ENCODE peak calls at places on chromosomes 16 and 17, in eight cellular contexts. One of them, this sample, is unnamed.

GRCh38 chr17:62572488-62573469 is 54.7 kb upstream of the MRC2 start:
- DNase-seq in immature natural killer cell: no peak
- DNase-seq in NCI-H1436: no peak
- DNase-seq in ELR: peak
- DNase-seq in Daoy: no peak
- DNase-seq in brain microvascular endothelial cell: peak
- DNase-seq in NCI-H187: no peak
- DNase-seq in T follicular helper cell: no peak
- DNase-seq in this sample: no peak

GRCh38 chr17:66819466-66819865 is 15.5 kb upstream of the CACNG5 start:
- DNase-seq in NCI-H1436: no peak
- DNase-seq in ELR: no peak
- DNase-seq in brain microvascular endothelial cell: no peak
- DNase-seq in T follicular helper cell: no peak
- DNase-seq in NCI-H187: no peak
- DNase-seq in immature natural killer cell: no peak
- DNase-seq in Daoy: no peak
- DNase-seq in this sample: no peak

GRCh38 chr16:17275076-17275732 is 195.6 kb downstream of the XYLT1 start:
- DNase-seq in immature natural killer cell: no peak
- DNase-seq in brain microvascular endothelial cell: no peak
- DNase-seq in T follicular helper cell: no peak
- DNase-seq in Daoy: peak
- DNase-seq in ELR: peak
- DNase-seq in NCI-H1436: no peak
- DNase-seq in NCI-H187: peak
- DNase-seq in this sample: no peak

GRCh38 chr17:81429353-81429774 is 34.1 kb downstream of the BAHCC1 start:
- DNase-seq in NCI-H1436: peak
- DNase-seq in immature natural killer cell: no peak
- DNase-seq in brain microvascular endothelial cell: peak
- DNase-seq in ELR: peak
- DNase-seq in Daoy: peak
- DNase-seq in NCI-H187: no peak
- DNase-seq in T follicular helper cell: no peak
- DNase-seq in this sample: no peak

GRCh38 chr16:61277849-61278248 is 758.4 kb downstream of the CDH8 start:
- DNase-seq in Daoy: no peak
- DNase-seq in NCI-H187: no peak
- DNase-seq in brain microvascular endothelial cell: no peak
- DNase-seq in NCI-H1436: no peak
- DNase-seq in ELR: no peak
- DNase-seq in immature natural killer cell: no peak
- DNase-seq in T follicular helper cell: no peak
- DNase-seq in this sample: no peak

GRCh38 chr16:31354394-31355291 is at the start of gene ITGAX:
- DNase-seq in immature natural killer cell: peak
- DNase-seq in NCI-H1436: no peak
- DNase-seq in T follicular helper cell: no peak
- DNase-seq in ELR: peak
- DNase-seq in NCI-H187: no peak
- DNase-seq in Daoy: peak
- DNase-seq in brain microvascular endothelial cell: peak
- DNase-seq in this sample: peak

GRCh38 chr17:82475458-82475857 is 16.9 kb downstream of the NARF start:
- DNase-seq in T follicular helper cell: no peak
- DNase-seq in ELR: peak
- DNase-seq in immature natural killer cell: no peak
- DNase-seq in brain microvascular endothelial cell: peak
- DNase-seq in NCI-H187: no peak
- DNase-seq in NCI-H1436: no peak
- DNase-seq in Daoy: no peak
- DNase-seq in this sample: no peak

GRCh38 chr16:85608887-85609286 is 4.2 kb upstream of the GSE1 start:
- DNase-seq in ELR: no peak
- DNase-seq in Daoy: no peak
- DNase-seq in brain microvascular endothelial cell: no peak
- DNase-seq in T follicular helper cell: no peak
- DNase-seq in NCI-H187: no peak
- DNase-seq in NCI-H1436: no peak
- DNase-seq in immature natural killer cell: no peak
- DNase-seq in this sample: no peak

GRCh38 chr17:44850612-44851011 is 2.9 kb downstream of the HIGD1B start:
- DNase-seq in brain microvascular endothelial cell: no peak
- DNase-seq in NCI-H1436: peak
- DNase-seq in immature natural killer cell: no peak
- DNase-seq in NCI-H187: no peak
- DNase-seq in Daoy: no peak
- DNase-seq in T follicular helper cell: no peak
- DNase-seq in ELR: no peak
- DNase-seq in this sample: no peak

GRCh38 chr17:44738214-44738906 is 20.4 kb upstream of the ADAM11 start:
- DNase-seq in brain microvascular endothelial cell: no peak
- DNase-seq in Daoy: no peak
- DNase-seq in T follicular helper cell: no peak
- DNase-seq in ELR: peak
- DNase-seq in NCI-H1436: no peak
- DNase-seq in NCI-H187: no peak
- DNase-seq in immature natural killer cell: no peak
- DNase-seq in this sample: peak

GRCh38 chr16:24776486-24777220 is 47.2 kb downstream of the TNRC6A start:
- DNase-seq in immature natural killer cell: no peak
- DNase-seq in T follicular helper cell: no peak
- DNase-seq in Daoy: no peak
- DNase-seq in NCI-H187: no peak
- DNase-seq in ELR: no peak
- DNase-seq in brain microvascular endothelial cell: peak
- DNase-seq in NCI-H1436: no peak
- DNase-seq in this sample: no peak

GRCh38 chr17:62823111-62823895 is 15.2 kb upstream of the MARCHF10 start:
- DNase-seq in NCI-H187: no peak
- DNase-seq in Daoy: peak
- DNase-seq in T follicular helper cell: no peak
- DNase-seq in ELR: peak
- DNase-seq in NCI-H1436: no peak
- DNase-seq in brain microvascular endothelial cell: no peak
- DNase-seq in immature natural killer cell: no peak
- DNase-seq in this sample: peak

GRCh38 chr17:57480438-57481196 is 224.3 kb downstream of the MSI2 start:
- DNase-seq in Daoy: peak
- DNase-seq in immature natural killer cell: no peak
- DNase-seq in ELR: peak
- DNase-seq in brain microvascular endothelial cell: peak
- DNase-seq in NCI-H187: no peak
- DNase-seq in T follicular helper cell: no peak
- DNase-seq in NCI-H1436: no peak
- DNase-seq in this sample: no peak

GRCh38 chr16:85195884-85196816 is 83.9 kb upstream of the CIBAR2 start:
- DNase-seq in NCI-H187: no peak
- DNase-seq in ELR: no peak
- DNase-seq in brain microvascular endothelial cell: no peak
- DNase-seq in Daoy: no peak
- DNase-seq in T follicular helper cell: no peak
- DNase-seq in NCI-H1436: no peak
- DNase-seq in immature natural killer cell: no peak
- DNase-seq in this sample: no peak

GRCh38 chr16:66474750-66475199 is 47.7 kb downstream of the BEAN1 start:
- DNase-seq in immature natural killer cell: peak
- DNase-seq in brain microvascular endothelial cell: no peak
- DNase-seq in NCI-H187: no peak
- DNase-seq in ELR: no peak
- DNase-seq in Daoy: peak
- DNase-seq in T follicular helper cell: peak
- DNase-seq in NCI-H1436: peak
- DNase-seq in this sample: peak

GRCh38 chr16:66661210-66661560 is 35.4 kb downstream of the CMTM4 start:
- DNase-seq in immature natural killer cell: no peak
- DNase-seq in brain microvascular endothelial cell: no peak
- DNase-seq in T follicular helper cell: no peak
- DNase-seq in NCI-H1436: no peak
- DNase-seq in NCI-H187: no peak
- DNase-seq in Daoy: no peak
- DNase-seq in ELR: no peak
- DNase-seq in this sample: no peak

GRCh38 chr17:61057257-61057656 is 342.4 kb upstream of the TBX2 start:
- DNase-seq in NCI-H1436: no peak
- DNase-seq in T follicular helper cell: no peak
- DNase-seq in NCI-H187: no peak
- DNase-seq in brain microvascular endothelial cell: no peak
- DNase-seq in Daoy: no peak
- DNase-seq in ELR: peak
- DNase-seq in immature natural killer cell: no peak
- DNase-seq in this sample: no peak

GRCh38 chr17:74637265-74637664 is 13.7 kb upstream of the CD300E start:
- DNase-seq in immature natural killer cell: no peak
- DNase-seq in NCI-H1436: no peak
- DNase-seq in T follicular helper cell: no peak
- DNase-seq in ELR: no peak
- DNase-seq in Daoy: no peak
- DNase-seq in NCI-H187: no peak
- DNase-seq in brain microvascular endothelial cell: no peak
- DNase-seq in this sample: no peak

GRCh38 chr17:41812176-41813038 is at the start of gene FKBP10:
- DNase-seq in NCI-H1436: peak
- DNase-seq in T follicular helper cell: no peak
- DNase-seq in NCI-H187: peak
- DNase-seq in ELR: peak
- DNase-seq in brain microvascular endothelial cell: peak
- DNase-seq in immature natural killer cell: peak
- DNase-seq in Daoy: peak
- DNase-seq in this sample: peak

This sample was measured in endodermal cell.